ENCODE peak calls at places on chromosomes 16 and 17, in nine cellular contexts. F, M, D, O, G, A, Z, R and S are unnamed samples.

GRCh38 chr17:50630524-50631194 is 4.0 kb upstream of the ABCC3 start:
- DNase-seq in Z (peak; percentile 48), F (peak; percentile 89), R (peak; percentile 73), O (peak; percentile 56), D (peak; percentile 49), G (peak; percentile 89), M (peak; percentile 51), A (peak; percentile 67), S (peak; percentile 59)

GRCh38 chr17:27657620-27658019 is 26.6 kb downstream of the LGALS9 start:
- DNase-seq in R (peak; percentile 52), G (peak; percentile 40), O (peak; percentile 16), Z (no peak), A (peak; percentile 25), F (no peak), M (peak; percentile 51), D (peak; percentile 17), S (no peak)

GRCh38 chr17:68290955-68291835 is at the start of the genes ARSG and SLC16A6:
- DNase-seq in O (peak; percentile 87), A (peak; percentile 82), M (peak; percentile 91), R (peak; percentile 86), G (peak; percentile 82), Z (peak; percentile 96), D (peak; percentile 72), F (peak; percentile 92), S (peak; percentile 54)

GRCh38 chr17:68381076-68381900 is 76.0 kb downstream of the WIPI1 start:
- DNase-seq in A (peak; percentile 48), F (no peak), M (no peak), R (no peak), Z (no peak), G (peak; percentile 98), O (no peak), D (peak; percentile 100), S (peak; percentile 98)

GRCh38 chr17:13807103-13807502 is 205.4 kb upstream of the HS3ST3A1 start:
- DNase-seq in A (no peak), O (no peak), D (no peak), F (no peak), R (no peak), M (no peak), G (no peak), Z (no peak), S (no peak)

GRCh38 chr16:3625911-3626732 is 14.7 kb upstream of the SLX4 start:
- DNase-seq in G (no peak), M (no peak), A (no peak), O (peak; percentile 71), F (no peak), D (peak; percentile 36), Z (peak; percentile 79), R (no peak), S (no peak)

GRCh38 chr16:48534601-48535340 is 75.2 kb downstream of the N4BP1 start:
- DNase-seq in D (no peak), O (no peak), M (no peak), G (no peak), Z (no peak), R (no peak), A (no peak), F (no peak), S (no peak)

GRCh38 chr17:64022631-64023063 is 2.2 kb upstream of the ICAM2 start:
- DNase-seq in R (no peak), O (no peak), M (no peak), Z (no peak), F (no peak), A (no peak), G (no peak), D (no peak), S (no peak)

GRCh38 chr16:3638916-3639644 is 15.4 kb upstream of the DNASE1 start:
- DNase-seq in A (no peak), Z (no peak), R (no peak), G (no peak), D (no peak), O (no peak), M (no peak), F (no peak), S (no peak)

GRCh38 chr16:46629331-46629843 is 8.2 kb upstream of the SHCBP1 start:
- DNase-seq in A (peak; percentile 24), G (peak; percentile 74), F (peak; percentile 56), D (peak; percentile 82), Z (no peak), R (peak; percentile 79), O (peak; percentile 49), M (peak; percentile 41), S (peak; percentile 59)

GRCh38 chr16:66315210-66315825 is 51.2 kb upstream of the CDH5 start:
- DNase-seq in G (peak; percentile 73), R (peak; percentile 86), F (peak; percentile 79), Z (peak; percentile 72), O (peak; percentile 69), A (peak; percentile 85), M (peak; percentile 89), D (peak; percentile 80), S (peak; percentile 54)

GRCh38 chr17:51496378-51496777 is 236.0 kb downstream of the UTP18 start:
- DNase-seq in Z (no peak), M (no peak), A (no peak), R (no peak), O (no peak), D (no peak), G (no peak), F (no peak), S (no peak)

GRCh38 chr17:81025065-81025751 is 9.7 kb upstream of the BAIAP2 start:
- DNase-seq in Z (no peak), O (no peak), D (no peak), A (peak; percentile 4), M (no peak), G (no peak), R (no peak), F (no peak), S (no peak)

GRCh38 chr16:82884320-82884898 is 257.6 kb downstream of the CDH13 start:
- DNase-seq in A (no peak), G (no peak), M (no peak), R (no peak), O (no peak), F (no peak), Z (no peak), D (no peak), S (no peak)

GRCh38 chr16:11668590-11669379 is 530 bp downstream of the SNN start:
- DNase-seq in D (peak; percentile 44), R (peak; percentile 72), Z (no peak), M (peak; percentile 86), F (peak; percentile 70), A (peak; percentile 51), G (no peak), O (no peak), S (no peak)

GRCh38 chr16:86505899-86506864 is 4.1 kb upstream of the FOXF1 start:
- DNase-seq in O (no peak), M (no peak), D (no peak), F (no peak), A (no peak), R (no peak), Z (no peak), G (no peak), S (no peak)
- TF ChIP-seq EZH2phosphoT487 in O (no peak), M (peak; percentile 73), D (peak; percentile 89), F (peak; percentile 90), A (peak; percentile 13), R (peak; percentile 91), Z (no peak), G (peak; percentile 50), S (no peak)

DNA sequence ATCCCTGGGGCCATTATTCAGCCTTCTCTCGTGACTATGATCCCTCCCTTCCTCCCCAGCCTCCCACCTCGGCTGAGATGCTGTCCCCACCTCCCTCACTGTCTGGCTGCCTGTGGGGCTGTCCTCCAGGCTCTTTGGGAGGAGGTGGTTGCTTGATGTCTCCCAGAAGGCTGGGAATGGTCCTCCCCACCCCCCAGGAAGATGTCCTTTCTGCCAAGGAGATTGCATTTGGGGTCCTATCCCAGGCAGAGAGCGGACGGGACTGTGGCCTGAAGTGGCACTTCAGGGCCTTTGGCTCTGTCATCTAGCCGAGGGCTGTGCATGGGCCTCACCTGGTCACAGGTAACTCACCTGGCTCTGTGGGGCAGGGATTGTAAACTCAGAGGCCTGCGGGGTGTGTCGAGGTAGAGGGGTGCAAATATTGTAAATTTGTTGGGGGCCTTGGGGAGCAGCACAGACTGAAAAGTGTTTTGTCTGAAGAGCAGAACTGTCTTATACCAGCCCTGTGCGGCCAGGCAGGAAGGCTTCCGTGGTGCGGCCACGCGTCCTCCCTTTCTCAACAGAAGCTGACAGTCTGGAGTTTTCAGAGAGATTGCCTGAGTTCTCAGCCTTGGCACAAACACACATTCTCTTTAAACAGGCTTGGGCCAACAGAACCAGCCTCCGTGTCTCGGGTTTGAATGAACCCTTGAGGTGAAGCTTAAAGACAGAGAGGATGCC is 177.9 kb downstream of the SEC14L1 start:
- DNase-seq in R (no peak), A (no peak), M (no peak), G (no peak), F (peak; percentile 24), Z (no peak), O (no peak), D (peak; percentile 76), S (no peak)
- TF ChIP-seq EZH2phosphoT487 in R (no peak), A (no peak), M (no peak), G (no peak), F (no peak), Z (no peak), O (no peak), D (no peak), S (no peak)

DNA sequence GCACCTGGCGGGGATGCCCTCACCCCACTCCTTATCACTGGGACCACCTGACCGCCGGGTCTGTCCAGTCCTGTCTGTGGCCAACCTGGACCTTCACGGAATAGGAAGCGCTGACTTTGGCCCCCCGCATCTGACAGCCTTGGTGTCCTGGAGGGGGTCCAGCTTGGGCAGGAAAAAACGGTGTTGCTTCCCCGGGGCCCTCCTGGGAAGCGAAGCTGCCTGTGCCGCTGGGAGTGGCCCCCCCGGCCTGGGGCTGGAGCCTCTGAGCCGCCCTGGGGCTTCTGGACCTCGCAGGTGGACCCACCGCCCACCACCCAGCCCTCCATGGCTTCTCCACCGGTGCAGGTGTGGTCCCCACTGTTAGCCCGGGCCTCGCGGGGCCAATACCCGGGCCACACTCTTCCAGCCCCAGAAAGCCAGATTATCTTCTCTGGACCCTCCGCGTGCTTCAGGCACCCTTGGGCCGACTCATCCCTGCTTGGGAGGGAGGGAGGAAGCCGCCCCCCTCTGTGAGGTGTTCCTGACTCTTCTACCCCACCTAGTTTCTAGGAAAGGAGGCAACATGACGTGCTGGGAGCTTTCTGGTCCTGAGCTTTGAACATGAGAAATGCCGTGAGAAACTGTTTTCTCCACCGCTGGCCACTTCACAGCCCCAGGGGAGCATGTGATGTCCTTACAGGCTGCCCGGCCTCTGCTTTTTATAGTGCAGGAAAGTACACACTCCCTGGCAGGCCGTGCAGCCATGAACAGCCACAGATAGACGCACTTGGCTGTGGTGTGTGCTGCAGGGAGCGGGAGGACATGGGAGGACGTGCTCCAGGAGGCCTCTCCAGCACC is 1.1 kb downstream of the C1QTNF1 start:
- DNase-seq in O (no peak), G (peak; percentile 54), F (peak; percentile 42), M (no peak), D (peak; percentile 50), A (no peak), Z (no peak), R (no peak), S (no peak)
- TF ChIP-seq EZH2phosphoT487 in O (no peak), G (no peak), F (no peak), M (peak; percentile 28), D (no peak), A (no peak), Z (no peak), R (no peak), S (no peak)

DNA sequence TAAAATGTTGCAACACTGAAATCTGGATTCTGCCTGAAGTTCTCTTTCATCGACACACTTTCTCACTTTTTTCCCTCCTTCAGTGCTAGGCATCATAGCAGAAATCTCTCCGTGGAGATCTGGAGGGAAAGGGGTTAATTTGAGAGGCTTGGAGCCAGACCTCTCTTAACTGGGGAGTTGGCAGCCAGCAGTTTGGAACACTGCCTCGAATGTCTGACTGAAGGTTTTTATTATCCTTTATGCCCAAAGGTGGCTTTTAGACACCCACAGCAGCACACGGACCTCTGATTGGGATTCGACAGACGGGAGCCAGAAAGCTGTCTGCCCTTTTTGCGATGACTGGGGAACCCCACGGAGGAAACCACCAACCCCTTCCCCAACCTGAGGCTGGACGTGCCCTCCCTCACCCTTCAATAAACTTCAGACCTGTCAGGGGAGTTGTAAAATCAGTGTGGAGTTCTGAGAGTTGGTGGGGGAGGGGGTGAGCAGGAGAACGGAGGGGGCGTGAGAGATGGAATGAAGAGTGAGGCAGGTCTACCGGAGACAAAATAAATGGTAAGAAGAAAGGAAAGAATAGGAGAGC is 833.5 kb upstream of the SOX9 start:
- DNase-seq in A (no peak), O (no peak), Z (no peak), M (no peak), G (no peak), D (peak; percentile 26), R (peak; percentile 9), F (peak; percentile 34), S (no peak)
- TF ChIP-seq EZH2phosphoT487 in A (no peak), O (no peak), Z (no peak), M (no peak), G (no peak), D (no peak), R (no peak), F (no peak), S (no peak)